ENCODE peak calls at places on chromosome 1, in five cellular contexts. One of them, this sample, is unnamed.

GRCh38 chr1:77370588-77371306 is 88.9 kb downstream of the AK5 start:
- DNase-seq in IMR-90: peak
- DNase-seq in adrenal gland: no peak
- DNase-seq in choroid plexus epithelial cell: peak
- DNase-seq in pancreas: no peak
- DNase-seq in this sample: peak

GRCh38 chr1:162206749-162207635 is 137.5 kb downstream of the NOS1AP start:
- DNase-seq in IMR-90: no peak
- DNase-seq in pancreas: peak
- DNase-seq in choroid plexus epithelial cell: no peak
- DNase-seq in adrenal gland: peak
- DNase-seq in this sample: no peak

GRCh38 chr1:184160942-184161698 is 109.6 kb downstream of the TSEN15 start:
- DNase-seq in pancreas: no peak
- DNase-seq in choroid plexus epithelial cell: peak
- DNase-seq in adrenal gland: no peak
- DNase-seq in IMR-90: peak
- DNase-seq in this sample: peak

GRCh38 chr1:39094685-39095084 is 68.5 kb downstream of the NDUFS5 start:
- DNase-seq in IMR-90: no peak
- DNase-seq in pancreas: no peak
- DNase-seq in adrenal gland: no peak
- DNase-seq in choroid plexus epithelial cell: no peak
- DNase-seq in this sample: no peak

GRCh38 chr1:218156602-218157001 is 128.5 kb upstream of the RRP15 start:
- DNase-seq in pancreas: peak
- DNase-seq in adrenal gland: no peak
- DNase-seq in choroid plexus epithelial cell: no peak
- DNase-seq in IMR-90: no peak
- DNase-seq in this sample: no peak

GRCh38 chr1:215923129-215923824 is 356.2 kb downstream of the KCTD3 start:
- DNase-seq in pancreas: no peak
- DNase-seq in choroid plexus epithelial cell: peak
- DNase-seq in adrenal gland: no peak
- DNase-seq in IMR-90: peak
- DNase-seq in this sample: no peak

GRCh38 chr1:1858382-1859086 is 32.4 kb downstream of the GNB1 start:
- DNase-seq in pancreas: no peak
- DNase-seq in adrenal gland: peak
- DNase-seq in IMR-90: peak
- DNase-seq in choroid plexus epithelial cell: peak
- DNase-seq in this sample: peak

GRCh38 chr1:173475564-173476196 is 1.5 kb upstream of the PRDX6 start:
- DNase-seq in adrenal gland: no peak
- DNase-seq in IMR-90: peak
- DNase-seq in choroid plexus epithelial cell: peak
- DNase-seq in pancreas: no peak
- DNase-seq in this sample: peak

GRCh38 chr1:76289692-76290091 is 215.1 kb downstream of the ST6GALNAC3 start:
- DNase-seq in choroid plexus epithelial cell: no peak
- DNase-seq in pancreas: no peak
- DNase-seq in IMR-90: no peak
- DNase-seq in adrenal gland: no peak
- DNase-seq in this sample: no peak

GRCh38 chr1:42141978-42142377 is 11.2 kb upstream of the GUCA2B start:
- DNase-seq in pancreas: no peak
- DNase-seq in adrenal gland: no peak
- DNase-seq in IMR-90: no peak
- DNase-seq in choroid plexus epithelial cell: no peak
- DNase-seq in this sample: no peak

DNA sequence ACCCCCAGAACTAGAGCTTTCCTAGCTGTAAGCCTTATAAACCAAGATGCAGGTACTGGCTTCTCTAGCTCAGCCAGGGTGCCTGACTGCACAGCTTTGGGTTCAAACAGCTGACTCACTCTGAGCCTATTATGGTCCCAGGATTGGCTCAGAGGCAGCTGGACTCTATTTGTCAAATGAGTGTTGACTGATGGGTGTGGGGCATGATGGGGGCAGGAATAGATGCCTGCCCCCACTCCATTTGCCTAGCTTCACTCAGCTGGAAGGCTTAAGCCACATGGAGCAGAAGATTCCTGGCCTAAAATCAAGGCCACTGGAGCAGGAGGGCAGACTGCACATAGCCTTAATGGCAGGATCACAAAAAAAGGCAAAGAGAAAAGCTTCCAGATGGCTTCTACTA is 90.5 kb downstream of the PIK3R3 start:
- DNase-seq in choroid plexus epithelial cell: no peak
- DNase-seq in IMR-90: peak
- DNase-seq in pancreas: no peak
- DNase-seq in adrenal gland: peak
- DNase-seq in this sample: no peak
- TF ChIP-seq CTCF in choroid plexus epithelial cell: no peak
- TF ChIP-seq CTCF in IMR-90: no peak
- TF ChIP-seq CTCF in pancreas: no peak
- TF ChIP-seq CTCF in adrenal gland: no peak
- TF ChIP-seq CTCF in this sample: no peak

GRCh38 chr1:209784276-209785169 is at the start of gene C1orf74:
- DNase-seq in choroid plexus epithelial cell: peak
- DNase-seq in pancreas: peak
- DNase-seq in adrenal gland: peak
- DNase-seq in IMR-90: peak
- DNase-seq in this sample: peak

GRCh38 chr1:209785592-209785991 is 1.2 kb upstream of the C1orf74 start:
- DNase-seq in pancreas: no peak
- DNase-seq in choroid plexus epithelial cell: no peak
- DNase-seq in adrenal gland: no peak
- DNase-seq in IMR-90: no peak
- DNase-seq in this sample: no peak

GRCh38 chr1:209787551-209787950 is 3.2 kb upstream of the C1orf74 start:
- DNase-seq in IMR-90: peak
- DNase-seq in pancreas: no peak
- DNase-seq in adrenal gland: peak
- DNase-seq in choroid plexus epithelial cell: no peak
- DNase-seq in this sample: peak

GRCh38 chr1:209780276-209780675 is 4.1 kb downstream of the C1orf74 start:
- DNase-seq in pancreas: no peak
- DNase-seq in adrenal gland: no peak
- DNase-seq in IMR-90: no peak
- DNase-seq in choroid plexus epithelial cell: no peak
- DNase-seq in this sample: no peak

GRCh38 chr1:209783338-209783737 is 1.0 kb downstream of the C1orf74 start:
- DNase-seq in adrenal gland: no peak
- DNase-seq in IMR-90: no peak
- DNase-seq in pancreas: no peak
- DNase-seq in choroid plexus epithelial cell: no peak
- DNase-seq in this sample: no peak
- H3K4me3 ChIP-seq in adrenal gland: no peak
- H3K4me3 ChIP-seq in IMR-90: no peak
- H3K4me3 ChIP-seq in pancreas: no peak
- H3K4me3 ChIP-seq in choroid plexus epithelial cell: no peak
- H3K4me3 ChIP-seq in this sample: peak

DNA sequence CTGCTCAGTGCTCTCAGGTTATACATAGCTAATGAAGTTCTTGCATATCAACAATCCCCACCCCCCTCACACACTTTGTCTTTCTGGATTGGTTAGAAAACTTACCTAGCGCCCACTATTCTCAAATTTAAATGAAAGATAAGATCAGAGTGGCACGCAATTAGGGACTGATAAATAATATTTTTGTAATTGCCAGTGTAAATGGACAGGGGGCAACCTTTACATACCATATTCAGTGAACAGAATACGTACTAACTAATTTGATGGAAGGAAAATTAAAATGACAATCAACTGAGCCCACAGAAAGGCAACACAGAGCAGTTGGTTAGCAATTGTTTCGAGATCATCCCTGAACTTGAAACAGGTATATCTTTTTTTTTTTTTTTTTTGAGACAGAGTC is 11.7 kb downstream of the SELL start:
- DNase-seq in adrenal gland: no peak
- DNase-seq in choroid plexus epithelial cell: no peak
- DNase-seq in IMR-90: no peak
- DNase-seq in pancreas: no peak
- DNase-seq in this sample: no peak
- TF ChIP-seq CTCF in adrenal gland: no peak
- TF ChIP-seq CTCF in choroid plexus epithelial cell: no peak
- TF ChIP-seq CTCF in IMR-90: no peak
- TF ChIP-seq CTCF in pancreas: no peak
- TF ChIP-seq CTCF in this sample: no peak

GRCh38 chr1:40389871-40390560 is 16.5 kb downstream of the SMAP2 start:
- DNase-seq in pancreas: no peak
- DNase-seq in IMR-90: peak
- DNase-seq in choroid plexus epithelial cell: peak
- DNase-seq in adrenal gland: peak
- DNase-seq in this sample: peak
- H3K4me3 ChIP-seq in pancreas: no peak
- H3K4me3 ChIP-seq in IMR-90: peak
- H3K4me3 ChIP-seq in choroid plexus epithelial cell: no peak
- H3K4me3 ChIP-seq in adrenal gland: peak
- H3K4me3 ChIP-seq in this sample: no peak